ENCODE peak calls at places on chromosomes 4 and X, in nine cellular contexts. P is fibroblast of lung, D is K562, K is epithelial cell of esophagus, J is right lobe of liver, W is tibial nerve, Z is esophagus squamous epithelium, Y is fibroblast of the aortic adventitia, H is fibroblast of mammary gland. N is an unnamed sample.

GRCh38 chr4:177349191-177349590 is 39.5 kb downstream of the NEIL3 start:
- DNase-seq in J (no peak), Z (no peak), Y (no peak), K (no peak), P (no peak), D (no peak), W (no peak), H (no peak), N (no peak)

GRCh38 chr4:123816462-123816861 is 419.9 kb downstream of the SPRY1 start:
- DNase-seq in K (no peak), D (no peak), H (peak), J (no peak), Z (no peak), P (no peak), Y (no peak), W (no peak), N (no peak)

GRCh38 chrX:853304-853703 is 222.7 kb downstream of the SHOX start:
- DNase-seq in Z (no peak), D (no peak), Y (no peak), H (no peak), P (no peak), J (no peak), K (no peak), W (no peak), N (no peak)

GRCh38 chr4:151455212-151455611 is 46.2 kb downstream of the FHIP1A start:
- DNase-seq in W (no peak), D (no peak), Y (no peak), P (no peak), J (no peak), K (no peak), Z (no peak), H (no peak), N (no peak)

GRCh38 chr4:161799687-161800086 is 364.1 kb downstream of the FSTL5 start:
- DNase-seq in H (no peak), J (no peak), Y (no peak), P (peak), K (peak), Z (no peak), D (no peak), W (no peak), N (no peak)

GRCh38 chr4:111283066-111283677 is 660.3 kb upstream of the PITX2 start:
- DNase-seq in P (peak), J (peak), Y (peak), Z (no peak), W (peak), D (peak), H (peak), K (peak), N (peak)

GRCh38 chr4:105622269-105622668 is 69.8 kb downstream of the ARHGEF38 start:
- DNase-seq in H (peak), W (no peak), K (no peak), D (no peak), Y (peak), J (no peak), P (peak), Z (no peak), N (no peak)

GRCh38 chr4:81631958-81632439 is 160.3 kb upstream of the RASGEF1B start:
- DNase-seq in Z (no peak), Y (peak), J (no peak), H (peak), P (peak), W (no peak), D (peak), K (peak), N (peak)

GRCh38 chr4:2289311-2289954 is 27.5 kb upstream of the MXD4 start:
- DNase-seq in P (no peak), J (no peak), D (no peak), K (no peak), H (no peak), Y (no peak), W (no peak), Z (no peak), N (no peak)

GRCh38 chr4:113603926-113604325 is 157.6 kb downstream of the CAMK2D start:
- DNase-seq in K (no peak), Z (no peak), D (no peak), W (no peak), J (no peak), Y (peak), P (no peak), H (no peak), N (no peak)

GRCh38 chr4:163393471-163393870 is 49.8 kb downstream of the NPY5R start:
- DNase-seq in H (no peak), P (no peak), Z (no peak), W (no peak), K (no peak), Y (no peak), D (no peak), J (no peak), N (no peak)

GRCh38 chr4:1171306-1172227 is 816 bp downstream of the SPON2 start:
- DNase-seq in J (peak), W (no peak), Z (no peak), K (peak), P (no peak), Y (no peak), D (no peak), H (no peak), N (no peak)

GRCh38 chr4:151569650-151570049 is 160.7 kb downstream of the FHIP1A start:
- DNase-seq in Y (no peak), H (no peak), W (no peak), D (no peak), J (no peak), K (peak), P (no peak), Z (no peak), N (no peak)

GRCh38 chrX:38796926-38797325 is 4.3 kb upstream of the MID1IP1 start:
- DNase-seq in W (no peak), K (peak), J (no peak), P (peak), Z (no peak), H (peak), Y (peak), D (no peak), N (no peak)

GRCh38 chr4:1375051-1375721 is 28.2 kb downstream of the UVSSA start:
- DNase-seq in J (no peak), W (no peak), H (no peak), K (no peak), Y (no peak), P (no peak), D (no peak), Z (no peak), N (no peak)

GRCh38 chr4:84977409-84977808 is 10.9 kb upstream of the WDFY3 start:
- DNase-seq in Z (no peak), P (no peak), D (no peak), J (no peak), W (no peak), H (no peak), Y (no peak), K (no peak), N (no peak)

GRCh38 chr4:124262211-124263179 is 450.0 kb downstream of the ANKRD50 start:
- DNase-seq in D (peak), Z (no peak), J (peak), W (peak), P (peak), H (peak), Y (peak), K (peak), N (peak)

GRCh38 chr4:80424225-80424581 is 88.7 kb downstream of the CFAP299 start:
- DNase-seq in K (no peak), D (no peak), P (peak), J (no peak), Y (no peak), H (no peak), Z (no peak), W (no peak), N (no peak)
- TF ChIP-seq CTCF in K (no peak), D (no peak), P (no peak), J (no peak), Y (no peak), H (no peak), Z (no peak), W (no peak), N (no peak)

DNA sequence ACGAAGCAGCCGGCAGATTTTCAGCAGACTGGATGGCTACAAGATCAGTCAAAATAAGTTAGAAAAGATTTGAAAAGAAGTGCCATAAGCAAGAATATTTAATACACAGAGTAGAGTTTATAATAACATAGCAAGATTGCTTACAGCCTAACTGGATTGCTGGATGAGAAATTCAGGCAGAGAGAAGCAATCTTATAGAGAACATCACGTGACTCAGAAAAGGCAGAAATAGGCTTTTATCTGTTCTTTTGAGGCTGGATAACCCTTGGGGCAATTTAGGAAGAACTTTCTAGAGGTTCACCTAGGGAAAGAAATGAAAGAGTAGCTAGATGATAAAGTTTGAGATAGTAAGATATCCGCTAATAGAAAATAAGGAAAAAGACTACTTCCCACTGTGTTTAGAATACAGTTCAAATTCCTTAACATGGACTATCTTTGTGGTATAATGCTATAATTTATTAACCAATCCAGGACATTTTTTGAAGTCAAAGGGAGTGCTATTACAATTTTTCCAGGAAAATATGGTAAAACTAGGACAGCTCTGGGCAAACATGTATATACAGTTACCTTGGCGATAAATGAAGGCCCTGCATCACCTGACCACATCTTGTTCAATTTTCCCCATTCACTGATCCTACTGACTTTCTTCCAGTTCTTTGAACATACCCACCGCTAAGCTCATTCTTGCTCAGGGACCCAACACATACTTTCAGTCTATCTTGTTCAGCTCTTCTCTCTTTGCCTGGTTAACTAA is 12.8 kb upstream of the SPCS3 start:
- DNase-seq in Y (no peak), P (no peak), J (no peak), K (no peak), W (no peak), Z (no peak), H (no peak), D (no peak), N (no peak)
- H3K4me3 ChIP-seq in Y (no peak), P (no peak), J (no peak), K (no peak), W (no peak), Z (no peak), H (no peak), D (no peak), N (no peak)

GRCh38 chrX:81174286-81174685 is 27.4 kb downstream of the HMGN5 start:
- DNase-seq in P (peak), Y (peak), J (no peak), K (peak), D (no peak), Z (no peak), H (peak), W (no peak), N (no peak)
- TF ChIP-seq CTCF in P (no peak), Y (peak), J (peak), K (no peak), D (no peak), Z (no peak), H (peak), W (no peak), N (no peak)

GRCh38 chrX:124349054-124349453 is 2.7 kb downstream of the SH2D1A start:
- DNase-seq in Y (no peak), W (no peak), H (no peak), P (no peak), Z (no peak), J (no peak), K (no peak), D (no peak), N (no peak)
- H3K4me3 ChIP-seq in Y (no peak), W (no peak), H (no peak), P (no peak), Z (no peak), J (no peak), K (no peak), D (no peak), N (no peak)

GRCh38 chrX:80876877-80877276 is 67.2 kb upstream of the BRWD3 start:
- DNase-seq in Y (peak), Z (no peak), P (peak), J (no peak), K (peak), D (no peak), W (no peak), H (peak), N (peak)
- TF ChIP-seq CTCF in Y (peak), Z (peak), P (no peak), J (peak), K (peak), D (no peak), W (peak), H (peak), N (no peak)

GRCh38 chr4:127506283-127506682 is 126.5 kb upstream of the INTU start:
- DNase-seq in J (no peak), Z (no peak), D (no peak), W (no peak), K (no peak), Y (no peak), P (peak), H (no peak), N (no peak)
- H3K4me3 ChIP-seq in J (no peak), Z (no peak), D (no peak), W (no peak), K (no peak), Y (no peak), P (no peak), H (no peak), N (no peak)

GRCh38 chrX:3678287-3678686 is 35.2 kb downstream of the PRKX start:
- DNase-seq in H (no peak), Z (no peak), D (no peak), K (no peak), W (no peak), J (no peak), Y (peak), P (no peak), N (no peak)

GRCh38 chrX:3680459-3680858 is 33.0 kb downstream of the PRKX start:
- DNase-seq in H (no peak), Z (no peak), P (no peak), W (no peak), J (no peak), D (no peak), K (no peak), Y (no peak), N (no peak)

DNA sequence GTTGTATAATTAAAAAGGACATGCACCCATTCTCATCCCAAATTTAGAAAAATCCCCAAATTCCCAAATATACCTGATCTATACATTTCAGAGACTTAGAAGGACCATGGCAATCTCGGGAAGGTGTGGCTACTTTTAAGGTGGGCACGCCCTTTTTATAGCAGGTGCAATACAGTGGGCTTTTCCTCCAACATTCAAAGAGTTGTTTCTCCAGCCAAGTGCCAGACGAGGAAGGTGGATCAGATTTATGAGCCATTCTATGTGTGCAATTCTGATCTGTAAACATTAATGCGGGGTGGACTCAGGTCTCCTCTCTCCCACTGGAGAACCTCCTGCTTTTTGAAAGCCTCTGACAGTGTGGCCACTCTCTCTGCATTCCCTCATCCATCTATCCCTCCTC is 33.8 kb downstream of the PRKX start:
- DNase-seq in J (no peak), K (no peak), Y (no peak), P (no peak), D (no peak), Z (no peak), H (no peak), W (no peak), N (no peak)
- TF ChIP-seq CTCF in J (no peak), K (no peak), Y (no peak), P (no peak), D (no peak), Z (no peak), H (no peak), W (no peak), N (no peak)

DNA sequence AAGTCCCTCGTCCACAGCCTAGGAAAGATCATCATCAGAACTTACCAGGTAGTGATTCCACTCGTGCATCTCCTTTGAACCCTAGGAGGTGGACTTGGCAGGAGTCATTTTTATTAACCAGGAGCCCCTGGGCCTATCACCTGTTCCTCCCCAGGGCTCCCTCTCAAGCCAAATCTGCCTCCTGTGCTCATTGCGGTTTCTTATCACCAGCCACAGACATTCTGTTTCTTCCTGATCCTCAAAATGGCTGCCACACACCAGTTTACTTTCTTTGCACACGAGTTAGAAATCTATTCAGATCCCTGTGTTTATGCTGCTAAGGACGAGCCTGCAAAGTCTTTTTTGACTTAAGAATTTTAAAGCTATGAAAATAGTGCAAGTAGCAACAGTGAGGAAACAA is 354.5 kb upstream of the BOD1L1 start:
- DNase-seq in Y (no peak), K (no peak), P (no peak), Z (no peak), W (no peak), D (no peak), H (no peak), J (no peak), N (no peak)
- H3K4me3 ChIP-seq in Y (no peak), K (no peak), P (no peak), Z (no peak), W (no peak), D (no peak), H (no peak), J (no peak), N (no peak)

GRCh38 chr4:128277856-128278255 is 9.8 kb downstream of the PGRMC2 start:
- DNase-seq in W (no peak), J (no peak), P (no peak), K (no peak), Z (no peak), D (no peak), Y (no peak), H (no peak), N (no peak)
- TF ChIP-seq CTCF in W (no peak), J (no peak), P (no peak), K (no peak), Z (no peak), D (no peak), Y (no peak), H (no peak), N (no peak)

GRCh38 chr4:136709897-136710296 is 822.4 kb downstream of the PCDH18 start:
- DNase-seq in J (no peak), H (no peak), P (peak), K (no peak), D (no peak), Y (no peak), Z (no peak), W (no peak), N (no peak)

DNA sequence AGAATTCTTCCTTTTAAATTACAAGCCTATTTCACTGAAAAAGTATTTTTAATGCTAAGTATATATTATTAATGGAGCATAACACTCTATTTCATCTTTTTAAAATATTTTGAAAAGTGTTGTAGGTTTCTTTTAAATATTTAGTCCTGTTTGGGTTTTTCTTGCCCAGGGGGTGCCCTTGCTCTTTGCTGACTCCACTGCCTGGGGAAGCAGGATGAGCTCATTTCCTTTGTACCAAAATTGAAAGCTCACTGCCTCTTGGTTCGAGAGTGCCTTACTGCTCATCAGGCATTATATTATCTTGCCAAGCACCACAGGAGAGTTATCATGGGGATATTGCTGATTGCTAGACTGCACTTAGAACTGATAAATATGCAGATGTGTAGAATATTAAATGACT is 819.2 kb downstream of the PCDH18 start:
- DNase-seq in J (no peak), Y (peak), H (peak), K (peak), Z (no peak), P (peak), W (no peak), D (no peak), N (no peak)
- H3K4me3 ChIP-seq in J (no peak), Y (no peak), H (no peak), K (no peak), Z (no peak), P (no peak), W (no peak), D (no peak), N (no peak)